ENCODE peak calls at places on chromosomes 16 and 17, in nine cellular contexts. N, K, I, J, U, Y, Z, Q and B are unnamed samples. For H3K36me3, the result is how much of the 10 kb centered on the place peaks cover.

GRCh38 chr17:45270828-45271418 is 9.0 kb upstream of the SPATA32 start:
- DNase-seq in N (peak), K (no peak), I (no peak), J (peak), U (peak), Y (no peak), Z (no peak), Q (no peak), B (peak)

GRCh38 chr17:72502111-72502939 is 381.5 kb downstream of the SOX9 start:
- DNase-seq in N (no peak), K (peak), I (peak), J (no peak), U (peak), Y (no peak), Z (no peak), Q (peak), B (no peak)

GRCh38 chr17:53722407-53722806 is 100.3 kb upstream of the KIF2B start:
- DNase-seq in N (no peak), K (no peak), I (peak), J (no peak), U (no peak), Y (no peak), Z (no peak), Q (peak), B (peak)

GRCh38 chr16:67661101-67661661 is 421 bp downstream of the PARD6A start:
- DNase-seq in N (no peak), K (no peak), I (peak), J (no peak), U (peak), Y (no peak), Z (no peak), Q (peak), B (peak)

GRCh38 chr16:85675528-85675927 is 13.2 kb downstream of the GINS2 start:
- DNase-seq in N (no peak), K (no peak), I (peak), J (no peak), U (no peak), Y (no peak), Z (no peak), Q (peak), B (no peak)

GRCh38 chr17:74670329-74670728 is 42.4 kb downstream of the CD300LF start:
- DNase-seq in N (no peak), K (no peak), I (no peak), J (no peak), U (no peak), Y (no peak), Z (no peak), Q (no peak), B (no peak)

GRCh38 chr17:76831316-76831715 is 36.9 kb upstream of the MGAT5B start:
- DNase-seq in N (no peak), K (no peak), I (no peak), J (no peak), U (no peak), Y (no peak), Z (no peak), Q (no peak), B (no peak)

GRCh38 chr17:29929544-29930398 is at the start of gene SSH2:
- DNase-seq in N (peak), K (peak), I (peak), J (peak), U (peak), Y (peak), Z (peak), Q (peak), B (peak)

GRCh38 chr16:58847902-58848661 is 114.0 kb upstream of the GOT2 start:
- DNase-seq in N (no peak), K (no peak), I (no peak), J (no peak), U (no peak), Y (no peak), Z (no peak), Q (no peak), B (no peak)

GRCh38 chr17:80984749-80985148 is 6.9 kb upstream of the CHMP6 start:
- DNase-seq in N (peak), K (no peak), I (peak), J (no peak), U (peak), Y (no peak), Z (no peak), Q (peak), B (no peak)

GRCh38 chr17:12282056-12282455 is 261.4 kb downstream of the MAP2K4 start:
- DNase-seq in N (no peak), K (no peak), I (peak), J (no peak), U (no peak), Y (no peak), Z (no peak), Q (peak), B (peak)

GRCh38 chr17:76740329-76741118 is 2.6 kb downstream of the MFSD11 start:
- DNase-seq in N (no peak), K (no peak), I (no peak), J (no peak), U (no peak), Y (peak), Z (no peak), Q (peak), B (no peak)

GRCh38 chr17:32503251-32504165 is 16.7 kb downstream of the CDK5R1 start:
- DNase-seq in N (no peak), K (no peak), I (no peak), J (peak), U (no peak), Y (no peak), Z (no peak), Q (peak), B (peak)

GRCh38 chr17:73787036-73787720 is 142.9 kb upstream of the SDK2 start:
- DNase-seq in N (no peak), K (no peak), I (no peak), J (no peak), U (peak), Y (no peak), Z (no peak), Q (no peak), B (no peak)

GRCh38 chr16:69166221-69166833 is 20.6 kb upstream of the SNTB2 start:
- DNase-seq in N (no peak), K (no peak), I (peak), J (no peak), U (no peak), Y (no peak), Z (peak), Q (peak), B (peak)

GRCh38 chr17:82245144-82246039 is 16.6 kb downstream of the SLC16A3 start:
- DNase-seq in N (peak), K (no peak), I (no peak), J (no peak), U (no peak), Y (no peak), Z (no peak), Q (no peak), B (no peak)

GRCh38 chr17:13140750-13141149 is 122.9 kb upstream of the ELAC2 start:
- DNase-seq in N (no peak), K (no peak), I (no peak), J (no peak), U (peak), Y (no peak), Z (no peak), Q (peak), B (no peak)

GRCh38 chr16:2035431-2036199 is 8.9 kb downstream of the NHERF2 start:
- DNase-seq in N (no peak), K (peak), I (peak), J (no peak), U (peak), Y (no peak), Z (no peak), Q (peak), B (peak)

GRCh38 chr16:53629151-53629550 is 74.5 kb downstream of the RPGRIP1L start:
- DNase-seq in N (no peak), K (no peak), I (no peak), J (no peak), U (no peak), Y (no peak), Z (no peak), Q (no peak), B (no peak)

GRCh38 chr17:76805319-76805718 is 62.9 kb upstream of the MGAT5B start:
- DNase-seq in N (no peak), K (no peak), I (peak), J (no peak), U (no peak), Y (no peak), Z (no peak), Q (peak), B (peak)

DNA sequence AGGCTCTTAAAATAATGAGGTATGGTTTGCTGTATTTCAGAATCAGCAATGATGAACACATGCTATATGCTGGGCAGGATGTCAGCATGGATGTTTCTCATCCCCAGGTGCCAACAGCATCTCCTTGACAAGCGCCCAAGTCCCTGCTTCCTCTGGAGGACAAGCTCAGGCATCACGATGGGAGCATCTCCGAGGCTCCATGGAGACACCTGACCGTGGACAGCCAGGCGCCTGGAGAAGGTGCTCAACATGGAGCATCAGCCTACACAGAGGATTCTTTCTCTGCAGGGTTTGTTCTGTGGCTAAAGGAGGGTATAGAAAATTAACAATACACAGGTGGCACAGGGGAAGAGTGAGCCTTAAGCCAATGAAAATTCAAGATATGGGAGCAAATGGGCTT is 72.1 kb downstream of the SLC5A11 start:
- DNase-seq in N (no peak), K (no peak), I (no peak), J (no peak), U (no peak), Y (no peak), Z (no peak), Q (no peak), B (no peak)
- H3K36me3 ChIP-seq in N (half or more), K (under half), I (under half), J (under half), U (under half), Y (under half), Z (under half), Q (under half), B (under half)

GRCh38 chr16:81732699-81733098 is 46.4 kb upstream of the PLCG2 start:
- DNase-seq in N (no peak), K (no peak), I (no peak), J (no peak), U (no peak), Y (no peak), Z (no peak), Q (no peak), B (no peak)
- TF ChIP-seq CTCF in N (no peak), K (no peak), I (peak), J (no peak), U (no peak), Y (no peak), Z (no peak), Q (no peak), B (no peak)

DNA sequence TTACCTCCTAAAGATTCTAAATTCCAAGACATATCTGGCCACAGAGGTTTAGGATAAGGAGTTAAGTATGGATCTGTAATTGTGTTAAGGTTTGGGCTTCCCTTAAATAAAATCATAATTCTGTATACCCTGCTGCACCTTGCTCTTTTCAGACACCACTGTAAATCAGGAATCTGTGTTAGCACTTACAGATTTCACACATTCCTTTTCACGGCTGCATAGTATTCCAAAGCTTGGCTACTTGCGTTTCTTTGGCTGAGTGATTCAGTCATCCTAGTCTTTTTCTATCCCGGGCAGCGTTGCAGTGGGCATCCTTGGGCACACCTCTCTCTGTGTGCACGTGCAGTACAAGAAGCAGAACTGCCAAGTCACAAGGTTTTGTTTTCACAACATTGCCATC is 105.8 kb downstream of the SOCS1 start:
- DNase-seq in N (no peak), K (no peak), I (no peak), J (no peak), U (no peak), Y (no peak), Z (no peak), Q (no peak), B (no peak)
- H3K36me3 ChIP-seq in N (under half), K (under half), I (under half), J (under half), U (under half), Y (under half), Z (under half), Q (under half), B (under half)

GRCh38 chr17:27989046-27989445 is 53.4 kb upstream of the NLK start:
- DNase-seq in N (no peak), K (no peak), I (no peak), J (no peak), U (no peak), Y (no peak), Z (no peak), Q (no peak), B (peak)
- TF ChIP-seq CTCF in N (no peak), K (no peak), I (no peak), J (no peak), U (no peak), Y (no peak), Z (no peak), Q (no peak), B (no peak)

GRCh38 chr16:81483064-81483969 is 38.7 kb downstream of the CMIP start:
- DNase-seq in N (peak), K (no peak), I (no peak), J (no peak), U (no peak), Y (no peak), Z (no peak), Q (peak), B (no peak)
- H3K36me3 ChIP-seq in N (under half), K (under half), I (under half), J (under half), U (under half), Y (under half), Z (under half), Q (under half), B (under half)

GRCh38 chr17:61463068-61463980 is 11.1 kb downstream of the TBX4 start:
- DNase-seq in N (peak), K (no peak), I (no peak), J (no peak), U (no peak), Y (no peak), Z (no peak), Q (no peak), B (no peak)
- TF ChIP-seq CTCF in N (no peak), K (no peak), I (peak), J (no peak), U (peak), Y (no peak), Z (no peak), Q (peak), B (peak)

DNA sequence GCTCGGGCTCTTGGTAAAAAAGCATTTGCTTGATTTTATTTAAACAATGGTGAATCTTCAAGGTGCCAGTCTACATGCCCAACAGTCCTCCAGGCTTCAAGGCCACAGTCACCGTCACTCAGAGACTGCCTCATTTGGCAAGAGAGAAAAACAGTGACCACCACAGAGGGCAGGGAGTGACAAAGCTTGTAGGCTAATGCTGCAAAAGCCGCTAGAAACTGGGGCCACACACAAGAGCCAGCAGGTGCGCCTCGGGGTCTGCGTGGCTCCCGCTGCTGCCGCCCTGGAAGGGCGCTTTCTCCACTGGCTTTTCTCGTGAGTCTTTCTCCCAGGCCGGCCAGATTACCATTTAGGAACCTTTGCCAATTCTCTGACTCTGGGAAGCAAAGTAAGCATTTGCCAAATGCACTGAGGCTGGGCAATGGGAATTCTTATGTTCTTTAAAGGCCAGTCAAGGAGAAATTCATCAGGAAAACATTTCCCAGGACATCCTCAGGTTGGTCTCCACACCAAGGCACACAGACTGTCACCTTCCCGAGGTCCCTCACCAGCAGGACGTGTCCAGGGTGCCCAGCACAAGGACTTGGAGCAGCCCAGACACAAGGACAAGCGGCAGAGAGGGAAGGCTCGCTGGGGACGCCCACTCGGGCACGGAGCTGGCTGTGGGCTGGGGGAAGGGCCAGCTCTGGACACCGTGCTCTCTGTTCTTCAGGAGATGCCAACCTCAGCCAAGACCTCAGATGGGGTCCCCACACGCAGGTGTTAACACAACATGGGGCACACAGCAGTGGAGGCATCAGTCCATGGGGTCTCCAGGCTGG is 12.5 kb upstream of the C16orf95 start:
- DNase-seq in N (peak), K (no peak), I (no peak), J (no peak), U (no peak), Y (no peak), Z (no peak), Q (no peak), B (no peak)
- H3K36me3 ChIP-seq in N (half or more), K (under half), I (under half), J (under half), U (under half), Y (under half), Z (under half), Q (under half), B (under half)

GRCh38 chr17:71422968-71423367 is 697.9 kb upstream of the SOX9 start:
- DNase-seq in N (no peak), K (no peak), I (no peak), J (no peak), U (no peak), Y (no peak), Z (no peak), Q (no peak), B (no peak)

GRCh38 chr17:71428897-71429296 is 691.9 kb upstream of the SOX9 start:
- DNase-seq in N (no peak), K (no peak), I (no peak), J (no peak), U (no peak), Y (no peak), Z (no peak), Q (no peak), B (no peak)

GRCh38 chr17:71427801-71428200 is 693.0 kb upstream of the SOX9 start:
- DNase-seq in N (no peak), K (no peak), I (no peak), J (no peak), U (no peak), Y (no peak), Z (no peak), Q (no peak), B (peak)

GRCh38 chr17:71423871-71424546 is 696.8 kb upstream of the SOX9 start:
- DNase-seq in N (no peak), K (no peak), I (peak), J (no peak), U (no peak), Y (no peak), Z (no peak), Q (no peak), B (peak)
- TF ChIP-seq CTCF in N (no peak), K (no peak), I (peak), J (no peak), U (no peak), Y (no peak), Z (no peak), Q (no peak), B (peak)

GRCh38 chr16:30075503-30076275 is at the start of gene PPP4C:
- DNase-seq in N (peak), K (peak), I (peak), J (peak), U (peak), Y (peak), Z (peak), Q (peak), B (peak)
- H3K36me3 ChIP-seq in N (half or more), K (under half), I (half or more), J (under half), U (under half), Y (under half), Z (under half), Q (under half), B (under half)

GRCh38 chr17:64418506-64419339 is 28.1 kb upstream of the PECAM1 start:
- DNase-seq in N (no peak), K (no peak), I (peak), J (peak), U (peak), Y (no peak), Z (no peak), Q (peak), B (peak)
- TF ChIP-seq CTCF in N (peak), K (peak), I (peak), J (peak), U (peak), Y (peak), Z (peak), Q (peak), B (peak)